ENCODE peak calls at places on chromosomes 3 and 15, in seven cellular contexts. E, Q, K, T, B, L and I are unnamed samples.

GRCh38 chr15:80156176-80156720 is 3.4 kb downstream of the FAH start:
- DNase-seq in K (no peak), E (no peak), Q (no peak), B (no peak), T (no peak), L (no peak), I (no peak)

GRCh38 chr3:158918451-158918850 is 116.6 kb downstream of the MFSD1 start:
- DNase-seq in Q (no peak), B (no peak), K (no peak), T (no peak), E (no peak), L (no peak), I (no peak)

GRCh38 chr3:50450135-50450911 is 53.1 kb downstream of the CACNA2D2 start:
- DNase-seq in E (peak), B (peak), T (peak), K (peak), Q (peak), L (peak), I (no peak)

GRCh38 chr3:41684802-41685740 is 276.8 kb downstream of the ULK4 start:
- DNase-seq in L (peak), E (no peak), B (no peak), T (no peak), Q (peak), K (no peak), I (no peak)

GRCh38 chr3:20648294-20648693 is 462.3 kb upstream of the SGO1 start:
- DNase-seq in B (no peak), Q (no peak), L (no peak), E (no peak), T (no peak), K (no peak), I (no peak)

GRCh38 chr15:90470453-90470852 is 59.3 kb upstream of the CRTC3 start:
- DNase-seq in Q (no peak), K (no peak), L (no peak), B (no peak), E (no peak), T (no peak), I (no peak)

GRCh38 chr3:130537609-130538304 is 20.8 kb downstream of the COL6A6 start:
- DNase-seq in T (no peak), K (no peak), Q (no peak), B (no peak), E (no peak), L (peak), I (no peak)

GRCh38 chr3:185030399-185030798 is 122.5 kb downstream of the C3orf70 start:
- DNase-seq in T (no peak), K (no peak), B (no peak), E (no peak), L (no peak), Q (no peak), I (no peak)

GRCh38 chr3:190305406-190305805 is 16.8 kb downstream of the CLDN1 start:
- DNase-seq in L (no peak), Q (no peak), K (no peak), T (no peak), E (no peak), B (no peak), I (no peak)

GRCh38 chr3:53899730-53900129 is 8.1 kb upstream of the SELENOK start:
- DNase-seq in B (no peak), K (no peak), L (no peak), T (no peak), Q (no peak), E (no peak), I (no peak)

GRCh38 chr3:99532246-99532645 is 106.1 kb upstream of the COL8A1 start:
- DNase-seq in Q (peak), B (no peak), L (peak), K (peak), E (no peak), T (no peak), I (peak)

GRCh38 chr3:195113074-195113473 is 157.9 kb downstream of the XXYLT1 start:
- DNase-seq in Q (no peak), T (no peak), L (no peak), K (no peak), E (peak), B (no peak), I (no peak)

GRCh38 chr15:48493084-48493762 is 152.3 kb downstream of the FBN1 start:
- DNase-seq in E (no peak), T (no peak), B (peak), Q (no peak), K (no peak), L (no peak), I (no peak)

GRCh38 chr15:71443538-71443937 is 328.3 kb downstream of the THSD4 start:
- DNase-seq in Q (peak), T (no peak), L (peak), B (no peak), E (no peak), K (peak), I (peak)

GRCh38 chr15:96107922-96108321 is 222.6 kb upstream of the NR2F2 start:
- DNase-seq in B (no peak), L (no peak), T (no peak), E (no peak), K (no peak), Q (no peak), I (no peak)

GRCh38 chr15:57458255-57458850 is 82.0 kb downstream of the CGNL1 start:
- DNase-seq in Q (no peak), K (peak), L (no peak), E (no peak), B (no peak), T (no peak), I (no peak)

GRCh38 chr3:111607242-111607641 is 12.1 kb upstream of the ZBED2 start:
- DNase-seq in K (no peak), B (no peak), L (no peak), T (no peak), E (no peak), Q (no peak), I (no peak)

GRCh38 chr3:110376119-110376518 is 695.5 kb upstream of the NECTIN3 start:
- DNase-seq in T (no peak), K (no peak), Q (no peak), E (no peak), B (no peak), L (no peak), I (no peak)

DNA sequence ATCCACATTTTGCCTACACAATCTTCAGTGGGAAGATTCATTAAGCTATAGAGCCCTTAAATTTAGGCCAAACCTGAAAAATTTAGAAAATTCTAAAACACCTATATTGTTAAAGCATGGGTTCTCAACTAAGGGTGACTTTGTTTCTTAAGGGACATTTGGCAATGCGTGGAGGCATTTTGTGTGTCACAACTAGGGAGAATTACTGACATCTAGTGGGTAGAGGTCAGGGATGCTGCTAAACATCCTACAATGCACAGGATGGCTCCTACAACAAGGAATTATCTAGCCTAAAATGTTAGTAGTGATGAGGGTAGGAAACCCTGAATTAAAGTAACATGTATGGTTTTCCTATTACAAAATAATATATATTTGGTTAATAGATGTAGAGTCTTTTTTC is 55.8 kb downstream of the TBC1D5 start:
- DNase-seq in B (no peak), T (no peak), Q (no peak), L (peak), E (no peak), K (no peak), I (no peak)
- TF ChIP-seq CTCF in B (no peak), T (no peak), Q (peak), L (peak), E (no peak), K (no peak), I (peak)

GRCh38 chr3:22922317-22922716 is 280.8 kb upstream of the UBE2E2 start:
- DNase-seq in E (no peak), T (no peak), B (no peak), Q (no peak), L (peak), K (no peak), I (no peak)
- TF ChIP-seq CTCF in E (no peak), T (no peak), B (no peak), Q (peak), L (peak), K (no peak), I (peak)

DNA sequence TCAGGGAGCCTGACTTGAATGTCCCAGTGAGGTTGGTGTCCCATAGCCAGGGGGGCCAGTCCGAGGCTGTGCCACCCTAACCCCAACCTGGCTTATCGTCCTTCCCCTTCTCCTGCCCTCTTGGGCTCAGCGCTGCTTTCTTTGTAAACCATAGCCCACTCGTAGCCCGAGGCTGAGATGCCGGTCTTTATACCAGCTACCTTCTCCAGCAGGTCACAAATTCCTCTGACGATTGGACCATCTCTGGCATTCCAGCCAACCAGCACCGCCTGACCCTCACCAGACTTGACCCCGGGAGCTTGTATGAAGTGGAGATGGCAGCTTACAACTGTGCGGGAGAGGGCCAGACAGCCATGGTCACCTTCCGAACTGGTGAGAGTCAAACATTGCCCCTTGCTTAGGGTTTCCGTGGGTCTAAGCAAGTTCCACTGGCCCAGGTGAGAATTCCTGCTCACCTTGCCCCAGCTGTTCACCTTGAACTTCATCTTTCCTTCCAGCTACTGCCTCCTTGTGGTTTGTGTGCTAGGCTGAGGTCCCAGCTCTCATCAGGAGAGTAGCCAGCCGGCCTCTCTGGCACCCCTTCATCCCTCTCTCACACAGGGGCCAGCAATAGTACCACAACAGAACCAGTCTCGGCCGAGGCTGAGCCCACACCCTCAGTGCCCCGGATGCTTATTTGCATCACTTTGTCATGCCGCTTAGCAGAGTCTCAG is 66.7 kb downstream of the BOC start:
- DNase-seq in E (no peak), L (no peak), Q (no peak), T (no peak), K (no peak), B (no peak), I (no peak)
- TF ChIP-seq CTCF in E (no peak), L (no peak), Q (no peak), T (no peak), K (no peak), B (no peak), I (no peak)

DNA sequence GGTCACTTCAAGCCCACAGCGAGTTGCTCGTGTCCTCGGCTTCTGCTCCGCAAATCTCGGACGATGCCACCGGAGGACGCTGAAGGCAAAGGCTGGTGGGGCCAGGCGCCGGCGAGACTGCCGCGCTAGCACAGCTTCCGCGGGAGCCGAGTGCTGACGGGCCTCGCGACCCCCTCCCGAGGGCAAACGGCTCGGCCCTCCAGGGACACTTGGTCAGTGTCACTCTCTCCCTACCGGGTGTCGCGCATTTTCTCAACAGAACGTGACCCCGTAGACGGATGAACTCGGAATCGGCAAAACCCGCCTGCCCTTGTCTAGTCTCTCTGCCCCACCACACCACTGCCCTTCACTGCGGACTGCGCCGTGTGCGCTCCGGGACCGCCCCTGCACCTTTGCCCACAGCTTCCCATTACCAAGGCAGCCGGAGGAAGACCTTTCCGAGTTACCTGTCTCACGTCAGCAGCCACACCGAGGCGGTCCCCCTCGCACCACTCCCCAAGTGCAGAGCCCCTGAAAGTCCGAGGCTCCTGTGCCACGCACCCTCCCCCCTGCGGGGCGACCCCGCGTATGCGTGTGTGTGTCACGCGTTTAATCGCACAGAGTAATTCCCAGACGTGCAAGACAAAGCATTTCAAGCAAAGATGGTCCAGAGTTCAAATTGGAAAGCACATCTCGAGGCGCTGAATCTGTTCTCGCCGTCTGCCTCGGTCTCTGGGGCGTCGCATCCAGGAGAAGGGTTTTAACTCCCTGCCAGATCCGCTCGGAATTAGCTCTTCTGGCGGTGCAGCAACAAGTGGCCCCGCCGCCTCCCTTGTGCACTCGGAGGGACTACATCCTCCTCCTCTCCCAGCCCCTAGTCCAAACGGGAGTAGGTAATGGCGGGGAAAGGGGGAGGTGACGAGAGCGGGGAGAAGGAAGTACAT is 245.0 kb upstream of the TOPAZ1 start:
- DNase-seq in B (no peak), E (no peak), T (no peak), Q (peak), K (no peak), L (peak), I (no peak)
- TF ChIP-seq CTCF in B (no peak), E (no peak), T (no peak), Q (no peak), K (no peak), L (peak), I (peak)

DNA sequence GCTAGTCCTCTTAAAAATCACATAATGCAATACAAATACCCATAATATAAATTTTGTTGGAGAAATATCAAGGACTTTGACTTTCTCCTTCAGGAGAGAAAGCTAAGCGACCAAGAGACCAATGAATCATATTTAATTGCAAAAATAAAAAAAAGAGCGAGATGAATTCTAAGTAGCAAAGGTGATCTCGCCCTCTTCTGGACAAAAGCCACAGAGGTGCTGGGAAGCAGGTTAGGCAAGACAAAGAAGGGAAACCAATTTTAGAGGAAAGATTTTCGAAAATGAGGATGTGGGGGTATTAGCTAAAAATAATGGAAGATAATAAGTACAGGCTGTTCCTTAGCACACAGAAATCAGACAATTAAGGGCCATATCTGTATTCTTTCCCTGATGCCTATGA is 111.4 kb upstream of the PLAAT1 start:
- DNase-seq in B (no peak), Q (no peak), L (no peak), K (no peak), T (no peak), E (no peak), I (no peak)
- TF ChIP-seq CTCF in B (no peak), Q (no peak), L (peak), K (no peak), T (no peak), E (no peak), I (peak)

DNA sequence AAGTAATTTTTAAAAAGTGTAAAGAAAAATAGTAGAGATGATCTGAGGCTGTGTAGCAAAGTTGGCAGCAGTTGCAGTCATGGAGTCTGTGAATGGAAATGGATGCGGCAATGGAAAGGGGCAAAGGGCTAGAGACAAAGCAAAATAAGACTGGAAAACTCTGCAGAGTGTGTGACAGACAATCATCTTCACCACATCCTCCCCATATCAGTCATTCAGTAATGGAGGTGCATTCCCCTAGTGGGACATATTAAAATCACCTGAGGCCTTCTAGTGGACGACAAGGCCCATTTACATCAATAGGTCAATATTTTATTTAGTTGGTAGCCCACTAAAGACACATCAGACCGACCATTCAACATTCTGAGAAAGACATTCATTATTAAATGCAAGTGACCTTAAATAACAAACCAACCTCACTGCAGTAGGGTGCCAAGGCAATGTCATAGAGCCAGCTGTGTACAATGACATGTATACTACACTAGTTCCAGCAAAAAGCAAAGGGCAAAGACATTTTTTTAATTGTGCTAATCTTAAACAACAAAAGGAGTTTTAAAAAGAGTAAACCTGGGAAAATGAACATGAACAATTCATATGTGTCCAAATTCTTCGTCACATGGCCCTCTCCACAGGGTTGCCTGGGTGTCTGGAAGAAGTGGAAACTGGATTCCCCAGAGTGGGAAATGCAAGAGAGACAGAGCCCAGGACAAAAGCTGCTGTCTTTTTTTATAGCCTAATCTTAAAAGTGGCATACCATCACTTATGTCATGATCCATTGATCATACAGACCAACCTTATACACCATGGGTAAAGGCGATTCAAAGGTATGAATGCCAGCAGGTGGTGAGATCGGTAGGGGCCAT is 15.6 kb upstream of the RAP2B start:
- DNase-seq in B (no peak), L (no peak), K (no peak), T (no peak), E (no peak), Q (no peak), I (no peak)
- TF ChIP-seq CTCF in B (no peak), L (no peak), K (no peak), T (no peak), E (no peak), Q (no peak), I (no peak)

GRCh38 chr15:58770857-58771620 is at the start of gene MINDY2:
- DNase-seq in K (peak), T (peak), E (peak), L (peak), Q (peak), B (peak), I (peak)
- TF ChIP-seq CTCF in K (peak), T (peak), E (peak), L (peak), Q (peak), B (no peak), I (peak)

GRCh38 chr15:70095387-70096214 is 2.1 kb downstream of the TLE3 start:
- DNase-seq in B (peak), E (peak), K (peak), Q (peak), L (peak), T (no peak), I (peak)
- TF ChIP-seq CTCF in B (no peak), E (no peak), K (no peak), Q (peak), L (peak), T (no peak), I (peak)

DNA sequence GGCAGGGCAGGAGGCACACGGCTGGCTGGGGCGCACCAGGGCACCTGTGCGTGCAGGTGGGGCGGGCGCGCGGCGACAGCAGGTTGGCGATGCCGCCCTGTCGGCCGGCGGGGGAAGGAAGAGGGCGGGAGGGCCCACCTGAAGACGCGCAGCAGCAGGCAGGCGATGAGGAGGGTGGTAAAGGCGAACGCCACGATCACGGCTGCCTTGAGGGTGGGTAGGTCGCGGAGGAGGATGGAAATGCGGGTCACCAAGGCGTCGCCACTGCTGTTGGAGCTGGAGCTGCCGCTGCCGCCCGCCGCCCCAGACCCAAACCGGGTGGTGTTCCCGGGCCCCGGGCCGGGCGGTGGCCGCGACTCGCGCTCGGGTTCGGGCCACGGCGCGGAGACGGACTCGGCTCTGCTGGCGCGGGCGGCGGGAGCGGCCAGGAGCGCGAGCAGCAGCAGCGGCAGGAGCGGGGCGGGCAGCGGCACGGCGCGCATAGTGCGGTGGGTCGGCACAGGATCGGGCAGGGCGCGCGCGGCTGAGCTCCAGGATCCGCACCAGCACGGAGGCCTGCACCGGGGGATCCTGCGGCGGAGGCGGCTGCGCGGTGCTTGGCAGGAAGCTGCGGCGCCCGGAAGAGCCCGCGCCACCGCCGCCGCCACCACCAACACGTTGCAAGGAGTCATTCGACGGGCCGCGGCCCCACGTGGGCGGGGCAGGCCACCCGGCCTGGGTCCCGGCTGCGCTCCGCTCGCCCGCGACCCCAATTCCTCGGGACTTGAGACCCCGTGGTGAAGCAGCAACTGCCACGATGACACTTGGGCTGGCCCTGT is at the start of gene FAM174B:
- DNase-seq in L (peak), T (no peak), K (peak), E (no peak), B (no peak), Q (peak), I (peak)
- TF ChIP-seq CTCF in L (no peak), T (no peak), K (no peak), E (no peak), B (no peak), Q (no peak), I (peak)